ENCODE peak calls at places on chromosomes 5 and 9, in five cellular contexts. C, I, Q, A and G are unnamed samples.

GRCh38 chr5:74299833-74300232 is 340.7 kb downstream of the ENC1 start:
- DNase-seq in C (no peak), I (no peak), Q (no peak), A (no peak), G (no peak)

GRCh38 chr5:80149161-80149609 is 106.7 kb downstream of the SERINC5 start:
- DNase-seq in C (no peak), I (no peak), Q (no peak), A (no peak), G (no peak)

GRCh38 chr5:140131967-140132409 is 6.3 kb downstream of the IGIP start:
- DNase-seq in C (peak), I (no peak), Q (no peak), A (no peak), G (no peak)

GRCh38 chr9:122904466-122904822 is 715 bp downstream of the RC3H2 start:
- DNase-seq in C (peak), I (no peak), Q (peak), A (peak), G (peak)

GRCh38 chr9:27771803-27772545 is 198.7 kb upstream of the C9orf72 start:
- DNase-seq in C (peak), I (no peak), Q (no peak), A (peak), G (no peak)

GRCh38 chr5:172638209-172638768 is 2.8 kb upstream of the NEURL1B start:
- DNase-seq in C (no peak), I (no peak), Q (no peak), A (no peak), G (no peak)

GRCh38 chr5:142600611-142601360 is 85.1 kb downstream of the FGF1 start:
- DNase-seq in C (peak), I (peak), Q (no peak), A (no peak), G (no peak)

GRCh38 chr5:138945421-138946240 is 70.5 kb upstream of the LRRTM2 start:
- DNase-seq in C (no peak), I (no peak), Q (no peak), A (peak), G (no peak)

GRCh38 chr5:88883059-88883565 is at the start of gene MEF2C:
- DNase-seq in C (peak), I (peak), Q (no peak), A (peak), G (peak)

DNA sequence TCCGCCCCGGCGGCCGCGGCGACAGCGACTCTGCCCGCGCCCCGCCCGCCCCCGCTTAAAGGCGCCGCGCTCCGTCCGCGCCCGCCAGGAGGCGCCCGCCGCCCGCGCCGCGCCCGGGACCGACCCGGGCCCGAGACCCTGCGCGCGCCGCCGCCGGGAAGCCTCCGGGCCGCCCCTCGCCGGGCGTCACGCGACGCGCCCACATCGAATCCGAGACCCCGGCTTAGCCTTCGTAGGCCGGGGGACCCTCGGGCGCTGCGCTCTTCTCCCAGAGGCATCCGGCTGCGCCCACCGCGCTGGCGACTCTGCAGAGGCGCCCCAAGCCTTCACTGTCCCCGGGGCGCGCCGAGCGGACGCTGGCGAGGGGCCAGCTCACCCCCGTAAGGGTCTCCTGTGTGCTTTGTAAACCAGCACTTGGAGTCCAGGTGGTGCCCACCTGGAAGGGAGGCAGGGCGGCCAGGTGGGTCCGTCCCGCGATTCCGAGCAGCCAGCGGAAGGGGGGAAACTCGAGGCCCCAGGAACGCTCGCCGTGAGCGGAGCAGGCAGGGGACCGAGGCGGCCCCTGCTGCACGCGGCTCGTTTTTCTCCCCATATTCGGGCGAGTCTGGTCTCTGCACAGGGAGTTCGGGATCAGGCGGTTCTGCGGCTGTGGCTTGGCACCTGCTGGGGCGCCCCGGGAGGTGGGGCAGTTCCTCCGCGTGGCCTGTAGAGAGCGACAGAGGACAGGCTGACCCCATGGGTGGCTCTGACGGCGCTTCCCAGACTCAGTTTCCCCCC is 432 bp upstream of the ABCA2 start:
- DNase-seq in C (peak), I (no peak), Q (no peak), A (peak), G (peak)
- TF ChIP-seq CTCF in C (peak), I (peak), Q (peak), A (no peak), G (peak)

GRCh38 chr9:136131629-136132499 is 13.2 kb upstream of the TMEM250 start:
- DNase-seq in C (no peak), I (no peak), Q (no peak), A (no peak), G (no peak)

GRCh38 chr9:136135326-136136126 is 16.9 kb upstream of the TMEM250 start:
- DNase-seq in C (no peak), I (no peak), Q (no peak), A (no peak), G (no peak)

GRCh38 chr9:136133959-136134484 is 15.3 kb upstream of the TMEM250 start:
- DNase-seq in C (no peak), I (no peak), Q (no peak), A (no peak), G (no peak)

GRCh38 chr9:136132500-136133050 is 13.9 kb upstream of the TMEM250 start:
- DNase-seq in C (no peak), I (no peak), Q (no peak), A (no peak), G (no peak)

DNA sequence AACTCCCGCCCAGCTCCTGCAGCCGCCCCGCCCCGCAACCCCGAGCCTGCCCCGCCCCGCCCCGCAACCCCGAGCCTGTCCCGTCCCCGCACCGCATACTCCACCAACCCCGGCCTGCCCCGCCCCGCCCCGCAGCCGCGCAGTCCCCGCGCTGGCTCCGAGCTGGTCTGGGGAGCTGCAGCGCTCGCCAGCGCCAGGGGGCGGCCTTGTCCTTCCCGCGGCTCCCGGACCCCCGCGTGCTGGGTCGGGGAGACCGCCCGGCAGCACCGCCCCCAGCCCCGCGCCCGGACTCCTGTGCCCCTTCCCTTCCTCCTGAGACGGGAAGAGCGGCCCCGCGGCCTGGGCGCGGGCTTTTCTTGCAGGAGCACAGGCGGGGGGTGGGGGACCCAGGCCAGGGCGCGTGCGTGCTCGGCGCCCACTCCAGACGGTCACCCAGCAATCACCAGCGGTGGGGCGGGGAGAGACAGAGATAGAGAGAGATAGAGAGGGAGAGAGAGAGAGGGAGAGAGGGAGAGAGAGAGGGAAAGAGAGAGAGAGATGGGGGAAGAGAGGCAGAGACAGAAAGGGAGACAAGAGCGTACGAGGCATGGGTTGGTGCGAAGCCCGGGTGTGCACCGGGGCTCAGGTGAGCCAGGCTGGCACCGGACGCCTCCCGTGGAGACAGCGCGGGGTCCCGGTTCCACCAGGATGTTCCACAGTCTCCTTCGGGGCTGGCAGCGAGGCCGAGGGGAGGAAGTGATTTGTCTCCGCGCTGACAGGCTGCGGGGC is 14.7 kb upstream of the TMEM250 start:
- DNase-seq in C (peak), I (no peak), Q (peak), A (peak), G (peak)
- TF ChIP-seq CTCF in C (no peak), I (peak), Q (peak), A (peak), G (peak)

GRCh38 chr9:98491778-98492177 is 217.0 kb downstream of the GABBR2 start:
- DNase-seq in C (peak), I (no peak), Q (no peak), A (peak), G (no peak)
- TF ChIP-seq CTCF in C (no peak), I (no peak), Q (no peak), A (no peak), G (no peak)

DNA sequence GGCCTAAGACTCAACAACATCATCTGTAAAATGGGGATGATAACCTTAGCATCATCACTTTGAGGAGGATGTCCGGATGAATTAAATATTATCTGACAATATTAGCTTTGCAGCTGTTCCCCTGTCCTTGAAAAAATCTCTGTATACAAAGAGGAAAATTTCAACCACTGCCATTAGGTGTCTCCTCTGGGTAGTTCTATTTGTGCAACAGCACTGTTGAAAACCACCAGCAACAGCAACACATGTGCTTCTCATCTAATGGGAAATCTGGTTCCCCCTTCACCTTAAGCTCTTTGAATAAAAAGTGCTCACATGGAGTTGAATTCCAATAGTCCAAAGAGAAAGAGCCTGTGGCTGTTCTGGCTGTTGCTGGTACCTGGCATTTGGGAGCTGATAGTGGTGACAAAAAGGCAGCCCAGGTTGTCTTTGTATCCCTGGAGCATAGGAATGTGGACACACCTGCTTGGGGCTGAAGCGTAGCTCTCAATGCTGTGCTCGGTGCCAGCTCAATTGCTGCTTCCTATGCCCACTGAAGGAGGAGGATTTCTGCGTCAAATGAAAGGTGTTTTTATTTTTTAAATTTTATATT is 322.1 kb upstream of the MSX2 start:
- DNase-seq in C (no peak), I (no peak), Q (no peak), A (no peak), G (no peak)
- TF ChIP-seq CTCF in C (no peak), I (no peak), Q (peak), A (peak), G (no peak)

GRCh38 chr9:5593904-5594303 is 35.0 kb upstream of the RIC1 start:
- DNase-seq in C (no peak), I (no peak), Q (no peak), A (no peak), G (peak)

GRCh38 chr9:5592231-5592630 is 36.7 kb upstream of the RIC1 start:
- DNase-seq in C (no peak), I (no peak), Q (no peak), A (no peak), G (no peak)

GRCh38 chr9:5592904-5593303 is 36.0 kb upstream of the RIC1 start:
- DNase-seq in C (no peak), I (no peak), Q (no peak), A (no peak), G (no peak)

GRCh38 chr9:5596173-5596572 is 32.7 kb upstream of the RIC1 start:
- DNase-seq in C (peak), I (no peak), Q (no peak), A (no peak), G (no peak)
- TF ChIP-seq CTCF in C (no peak), I (no peak), Q (no peak), A (no peak), G (no peak)